ENCODE peak calls at places on chromosomes 16 and 17, in eight cellular contexts. One of them, this sample, is unnamed.

GRCh38 chr17:31289790-31290189 is 7.2 kb downstream of the OMG start:
- DNase-seq in NCI-H510A treated with DMSO at 0.1 percent for 48 hours: no peak
- DNase-seq in NAMALWA: no peak
- DNase-seq in stimulated activated naive CD8-positive, alpha-beta T cell treated with anti-CD3 and anti-CD28 coated beads, Interleukin-15, Interleukin-2, amounts not matched to agents 100 U/mL and 50 U/mL, for 24 hours: no peak
- DNase-seq in Right ventricle myocardium superior: no peak
- DNase-seq in RPMI7951: no peak
- DNase-seq in AML-193: no peak
- DNase-seq in ACHN: no peak
- DNase-seq in this sample: no peak

GRCh38 chr17:74757931-74758845 is 9.8 kb downstream of the NHERF1 start:
- DNase-seq in NCI-H510A treated with DMSO at 0.1 percent for 48 hours: peak
- DNase-seq in NAMALWA: no peak
- DNase-seq in stimulated activated naive CD8-positive, alpha-beta T cell treated with anti-CD3 and anti-CD28 coated beads, Interleukin-15, Interleukin-2, amounts not matched to agents 100 U/mL and 50 U/mL, for 24 hours: no peak
- DNase-seq in Right ventricle myocardium superior: peak
- DNase-seq in RPMI7951: no peak
- DNase-seq in AML-193: no peak
- DNase-seq in ACHN: no peak
- DNase-seq in this sample: no peak

GRCh38 chr16:31216552-31217530 is at the start of gene PYDC1:
- DNase-seq in NCI-H510A treated with DMSO at 0.1 percent for 48 hours: no peak
- DNase-seq in NAMALWA: no peak
- DNase-seq in stimulated activated naive CD8-positive, alpha-beta T cell treated with anti-CD3 and anti-CD28 coated beads, Interleukin-15, Interleukin-2, amounts not matched to agents 100 U/mL and 50 U/mL, for 24 hours: no peak
- DNase-seq in Right ventricle myocardium superior: peak
- DNase-seq in RPMI7951: no peak
- DNase-seq in AML-193: no peak
- DNase-seq in ACHN: no peak
- DNase-seq in this sample: no peak

GRCh38 chr16:85592700-85593502 is 20.2 kb upstream of the GSE1 start:
- DNase-seq in NCI-H510A treated with DMSO at 0.1 percent for 48 hours: no peak
- DNase-seq in NAMALWA: no peak
- DNase-seq in stimulated activated naive CD8-positive, alpha-beta T cell treated with anti-CD3 and anti-CD28 coated beads, Interleukin-15, Interleukin-2, amounts not matched to agents 100 U/mL and 50 U/mL, for 24 hours: no peak
- DNase-seq in Right ventricle myocardium superior: no peak
- DNase-seq in RPMI7951: no peak
- DNase-seq in AML-193: no peak
- DNase-seq in ACHN: no peak
- DNase-seq in this sample: no peak

GRCh38 chr16:50371936-50372595 is 3.3 kb upstream of the BRD7 start:
- DNase-seq in NCI-H510A treated with DMSO at 0.1 percent for 48 hours: no peak
- DNase-seq in NAMALWA: no peak
- DNase-seq in stimulated activated naive CD8-positive, alpha-beta T cell treated with anti-CD3 and anti-CD28 coated beads, Interleukin-15, Interleukin-2, amounts not matched to agents 100 U/mL and 50 U/mL, for 24 hours: no peak
- DNase-seq in Right ventricle myocardium superior: peak
- DNase-seq in RPMI7951: peak
- DNase-seq in AML-193: no peak
- DNase-seq in ACHN: no peak
- DNase-seq in this sample: no peak

GRCh38 chr17:74282587-74283370 is 8.7 kb downstream of the DNAI2 start:
- DNase-seq in NCI-H510A treated with DMSO at 0.1 percent for 48 hours: no peak
- DNase-seq in NAMALWA: no peak
- DNase-seq in stimulated activated naive CD8-positive, alpha-beta T cell treated with anti-CD3 and anti-CD28 coated beads, Interleukin-15, Interleukin-2, amounts not matched to agents 100 U/mL and 50 U/mL, for 24 hours: peak
- DNase-seq in Right ventricle myocardium superior: no peak
- DNase-seq in RPMI7951: peak
- DNase-seq in AML-193: peak
- DNase-seq in ACHN: no peak
- DNase-seq in this sample: no peak

GRCh38 chr17:71631483-71631882 is 489.3 kb upstream of the SOX9 start:
- DNase-seq in NCI-H510A treated with DMSO at 0.1 percent for 48 hours: peak
- DNase-seq in NAMALWA: no peak
- DNase-seq in stimulated activated naive CD8-positive, alpha-beta T cell treated with anti-CD3 and anti-CD28 coated beads, Interleukin-15, Interleukin-2, amounts not matched to agents 100 U/mL and 50 U/mL, for 24 hours: no peak
- DNase-seq in Right ventricle myocardium superior: no peak
- DNase-seq in RPMI7951: peak
- DNase-seq in AML-193: no peak
- DNase-seq in ACHN: no peak
- DNase-seq in this sample: no peak

GRCh38 chr16:88769617-88770458 is 15.2 kb downstream of the PIEZO1 start:
- DNase-seq in NCI-H510A treated with DMSO at 0.1 percent for 48 hours: no peak
- DNase-seq in NAMALWA: peak
- DNase-seq in stimulated activated naive CD8-positive, alpha-beta T cell treated with anti-CD3 and anti-CD28 coated beads, Interleukin-15, Interleukin-2, amounts not matched to agents 100 U/mL and 50 U/mL, for 24 hours: peak
- DNase-seq in Right ventricle myocardium superior: no peak
- DNase-seq in RPMI7951: no peak
- DNase-seq in AML-193: no peak
- DNase-seq in ACHN: peak
- DNase-seq in this sample: no peak

GRCh38 chr17:61285483-61286320 is 113.9 kb upstream of the TBX2 start:
- DNase-seq in NCI-H510A treated with DMSO at 0.1 percent for 48 hours: no peak
- DNase-seq in NAMALWA: no peak
- DNase-seq in stimulated activated naive CD8-positive, alpha-beta T cell treated with anti-CD3 and anti-CD28 coated beads, Interleukin-15, Interleukin-2, amounts not matched to agents 100 U/mL and 50 U/mL, for 24 hours: no peak
- DNase-seq in Right ventricle myocardium superior: peak
- DNase-seq in RPMI7951: peak
- DNase-seq in AML-193: no peak
- DNase-seq in ACHN: no peak
- DNase-seq in this sample: no peak